ENCODE peak calls at places on chromosomes 3 and 15, in ten cellular contexts. A is NCI-H2029 treated with DMSO at 0.1 percent for 48 hours; U is psoas muscle; K is activated T-cell treated with anti-CD3 and anti-CD28 coated beads for 48 hours; F is stimulated activated CD8-positive, alpha-beta memory T cell treated with anti-CD3 and anti-CD28 coated beads, Interleukin-15, amount 100 ng/mL, for 24 hours; L is stimulated activated CD4-positive, alpha-beta T cell treated with anti-CD3 and anti-CD28 coated beads, Interleukin-15, amount 100 ng/mL, for 1 hour; M is AG04450; Z is sigmoid colon; G is mucosa of descending colon; P is EL. Q is an unnamed sample.

GRCh38 chr3:82462977-82463376 is 701.5 kb upstream of the GBE1 start:
- DNase-seq in Z (no peak), F (no peak), A (no peak), P (no peak), M (no peak), L (no peak), G (no peak), K (no peak), U (no peak), Q (no peak)

GRCh38 chr15:88994286-88994685 is 81.1 kb upstream of the MFGE8 start:
- DNase-seq in G (no peak), F (no peak), U (no peak), A (no peak), K (no peak), M (no peak), L (no peak), Z (no peak), P (no peak), Q (no peak)

GRCh38 chr3:37526511-37526910 is 335.2 kb upstream of the CTDSPL start:
- DNase-seq in M (peak; percentile 6), L (no peak), U (peak; percentile 82), G (no peak), Z (peak; percentile 89), F (no peak), K (no peak), P (no peak), A (no peak), Q (no peak)

GRCh38 chr15:41794081-41794480 is 19.8 kb downstream of the MAPKBP1 start:
- DNase-seq in L (no peak), K (no peak), G (no peak), M (no peak), Z (no peak), A (no peak), F (no peak), P (peak; percentile 94), U (no peak), Q (no peak)

GRCh38 chr15:44550256-44550655 is 13.3 kb downstream of the EIF3J start:
- DNase-seq in K (no peak), G (no peak), L (no peak), F (no peak), M (no peak), U (no peak), Z (no peak), A (no peak), P (peak; percentile 27), Q (no peak)

GRCh38 chr3:183381673-183382072 is 46.7 kb downstream of the MCF2L2 start:
- DNase-seq in F (no peak), M (no peak), Z (no peak), L (no peak), G (no peak), P (no peak), K (no peak), U (no peak), A (no peak), Q (no peak)

GRCh38 chr3:143119009-143119914 is at the start of gene CHST2:
- DNase-seq in P (peak; percentile 79), K (peak; percentile 77), A (peak; percentile 8), M (peak; percentile 16), L (peak; percentile 59), G (peak; percentile 76), U (peak; percentile 72), Z (peak; percentile 67), F (peak; percentile 47), Q (peak; percentile 72)

GRCh38 chr3:64055076-64055475 is 31.8 kb upstream of the PSMD6 start:
- DNase-seq in P (no peak), Z (no peak), M (no peak), F (no peak), K (no peak), L (no peak), A (no peak), U (no peak), G (no peak), Q (no peak)

GRCh38 chr3:96101013-96101412 is 713.4 kb upstream of the EPHA6 start:
- DNase-seq in F (no peak), L (no peak), U (no peak), M (no peak), G (no peak), P (no peak), A (no peak), K (no peak), Z (no peak), Q (no peak)

GRCh38 chr3:71062920-71063767 is 520.4 kb downstream of the FOXP1 start:
- DNase-seq in P (peak; percentile 53), A (no peak), G (no peak), K (no peak), F (no peak), Z (no peak), L (no peak), M (no peak), U (no peak), Q (no peak)

GRCh38 chr3:142819214-142819613 is 69.7 kb downstream of the PCOLCE2 start:
- DNase-seq in A (no peak), M (no peak), P (no peak), G (no peak), Z (no peak), U (no peak), K (no peak), F (no peak), L (no peak), Q (no peak)

GRCh38 chr3:46131884-46132478 is 76.1 kb downstream of the CCR1 start:
- DNase-seq in F (no peak), M (no peak), K (no peak), U (no peak), G (no peak), Z (no peak), A (no peak), P (no peak), L (no peak), Q (no peak)

GRCh38 chr3:171374661-171375285 is 85.4 kb downstream of the TNIK start:
- DNase-seq in A (no peak), L (no peak), U (no peak), K (no peak), G (no peak), Z (no peak), F (no peak), M (no peak), P (peak; percentile 88), Q (no peak)

GRCh38 chr3:171531716-171532115 is 71.5 kb upstream of the TNIK start:
- DNase-seq in L (no peak), M (no peak), A (no peak), U (no peak), K (no peak), F (no peak), P (no peak), Z (no peak), G (no peak), Q (no peak)

GRCh38 chr3:122795674-122795969 is 753 bp downstream of the SLC49A4 start:
- DNase-seq in P (no peak), U (no peak), M (no peak), A (no peak), F (no peak), K (no peak), L (no peak), Z (no peak), G (no peak), Q (no peak)

GRCh38 chr3:123069021-123069381 is 2.2 kb downstream of the PDIA5 start:
- DNase-seq in L (no peak), M (no peak), P (no peak), Z (no peak), A (peak; percentile 58), G (no peak), U (no peak), F (no peak), K (no peak), Q (no peak)

GRCh38 chr3:46561511-46561910 is 4.6 kb downstream of the LRRC2 start:
- DNase-seq in P (no peak), Z (no peak), F (no peak), K (no peak), M (no peak), U (no peak), A (no peak), L (no peak), G (no peak), Q (no peak)

GRCh38 chr3:192273611-192274010 is 453.7 kb downstream of the FGF12 start:
- DNase-seq in K (no peak), P (no peak), A (no peak), G (no peak), F (no peak), L (no peak), M (no peak), Z (no peak), U (no peak), Q (no peak)

GRCh38 chr15:31263751-31264533 is 62.7 kb upstream of the KLF13 start:
- DNase-seq in M (no peak), L (peak; percentile 53), G (peak; percentile 92), P (no peak), F (peak; percentile 32), A (peak; percentile 21), Z (peak; percentile 80), K (peak; percentile 62), U (peak; percentile 38), Q (peak; percentile 93)

Q was measured in Peyer's patch.